ENCODE peak calls at places on chromosome 22, in five cellular contexts. Y is Right ventricle myocardium inferior, X is KG1, T is GM04504, V is germinal center. E is an unnamed sample.

GRCh38 chr22:46122511-46122971 is 27.8 kb upstream of the PPARA start:
- DNase-seq in T (no peak), X (peak), V (peak), Y (peak), E (peak)

GRCh38 chr22:49734390-49734789 is 93.3 kb downstream of the BRD1 start:
- DNase-seq in X (no peak), T (no peak), V (no peak), Y (no peak), E (no peak)

GRCh38 chr22:32044913-32045312 is 1.9 kb downstream of the SLC5A1 start:
- DNase-seq in V (no peak), T (no peak), Y (no peak), X (no peak), E (no peak)

GRCh38 chr22:45055936-45056335 is 46.1 kb upstream of the PHF21B start:
- DNase-seq in V (no peak), X (no peak), T (no peak), Y (no peak), E (no peak)

GRCh38 chr22:27993774-27994350 is 74.8 kb upstream of the PITPNB start:
- DNase-seq in X (no peak), T (no peak), Y (no peak), V (no peak), E (no peak)

GRCh38 chr22:20021196-20022181 is 579 bp downstream of the TANGO2 start:
- DNase-seq in T (no peak), X (no peak), V (no peak), Y (peak), E (no peak)

GRCh38 chr22:41096841-41097240 is 4.4 kb downstream of the EP300 start:
- DNase-seq in X (no peak), V (no peak), T (no peak), Y (no peak), E (no peak)

GRCh38 chr22:30286813-30287625 is 2.3 kb downstream of the CASTOR1 start:
- DNase-seq in V (peak), X (peak), Y (peak), T (no peak), E (peak)

GRCh38 chr22:39013923-39014722 is at the start of gene APOBEC3C:
- DNase-seq in Y (peak), T (peak), X (peak), V (peak), E (peak)

GRCh38 chr22:23380911-23381310 is 199.2 kb downstream of the IGLL1 start:
- DNase-seq in Y (no peak), X (no peak), T (no peak), V (no peak), E (no peak)

GRCh38 chr22:39178206-39179111 is 26.0 kb upstream of the CBX7 start:
- DNase-seq in X (no peak), Y (no peak), V (no peak), T (no peak), E (no peak)

GRCh38 chr22:44248926-44249325 is 63.8 kb downstream of the SHISAL1 start:
- DNase-seq in T (no peak), V (no peak), X (no peak), Y (no peak), E (no peak)

GRCh38 chr22:48495751-48496080 is 1332.0 kb downstream of the BRD1 start:
- DNase-seq in T (no peak), V (no peak), Y (peak), X (no peak), E (no peak)

GRCh38 chr22:38569972-38570840 is at the start of gene DMC1:
- DNase-seq in Y (peak), X (no peak), V (peak), T (peak), E (peak)

GRCh38 chr22:20244250-20244648 is 23.9 kb downstream of the RTN4R start:
- DNase-seq in V (no peak), Y (no peak), X (no peak), T (no peak), E (no peak)

GRCh38 chr22:49282596-49282995 is 545.1 kb downstream of the BRD1 start:
- DNase-seq in X (no peak), Y (peak), V (no peak), T (no peak), E (no peak)

GRCh38 chr22:49699476-49699875 is 128.2 kb downstream of the BRD1 start:
- DNase-seq in T (no peak), X (no peak), V (no peak), Y (no peak), E (no peak)